ENCODE peak calls at places on chromosomes 12 and 14, in four cellular contexts. E, T, P and K are unnamed samples. For H3K4me1, the result is how much of the 10 kb centered on the place peaks cover.

GRCh38 chr12:119115296-119115905 is 63.3 kb upstream of the HSPB8 start:
- DNase-seq in T (no peak), P (peak), E (peak), K (peak)

GRCh38 chr14:47674148-47674545 is 1.3 kb downstream of the MDGA2 start:
- DNase-seq in E (peak), P (no peak), T (no peak), K (no peak)

GRCh38 chr12:87930033-87930432 is 99.2 kb downstream of the C12orf50 start:
- DNase-seq in E (no peak), T (no peak), P (no peak), K (no peak)

GRCh38 chr14:103151270-103151933 is 28.1 kb downstream of the TNFAIP2 start:
- DNase-seq in E (peak), T (no peak), P (no peak), K (no peak)

GRCh38 chr12:51244269-51244668 is 5.6 kb downstream of the DAZAP2 start:
- DNase-seq in T (no peak), P (no peak), E (no peak), K (no peak)

GRCh38 chr14:31692376-31692781 is 131.2 kb downstream of the NUBPL start:
- DNase-seq in T (no peak), P (no peak), E (peak), K (no peak)

GRCh38 chr12:80178846-80179245 is 79.5 kb downstream of the OTOGL start:
- DNase-seq in E (no peak), T (peak), P (no peak), K (no peak)

GRCh38 chr14:104393199-104393897 is 186.2 kb upstream of the C14orf180 start:
- DNase-seq in E (peak), T (no peak), P (no peak), K (no peak)

GRCh38 chr14:99579077-99579836 is 24.8 kb downstream of the CCDC85C start:
- DNase-seq in P (no peak), E (no peak), T (no peak), K (no peak)
- H3K4me1 ChIP-seq in P (half or more), E (half or more), T (under half), K (under half)

DNA sequence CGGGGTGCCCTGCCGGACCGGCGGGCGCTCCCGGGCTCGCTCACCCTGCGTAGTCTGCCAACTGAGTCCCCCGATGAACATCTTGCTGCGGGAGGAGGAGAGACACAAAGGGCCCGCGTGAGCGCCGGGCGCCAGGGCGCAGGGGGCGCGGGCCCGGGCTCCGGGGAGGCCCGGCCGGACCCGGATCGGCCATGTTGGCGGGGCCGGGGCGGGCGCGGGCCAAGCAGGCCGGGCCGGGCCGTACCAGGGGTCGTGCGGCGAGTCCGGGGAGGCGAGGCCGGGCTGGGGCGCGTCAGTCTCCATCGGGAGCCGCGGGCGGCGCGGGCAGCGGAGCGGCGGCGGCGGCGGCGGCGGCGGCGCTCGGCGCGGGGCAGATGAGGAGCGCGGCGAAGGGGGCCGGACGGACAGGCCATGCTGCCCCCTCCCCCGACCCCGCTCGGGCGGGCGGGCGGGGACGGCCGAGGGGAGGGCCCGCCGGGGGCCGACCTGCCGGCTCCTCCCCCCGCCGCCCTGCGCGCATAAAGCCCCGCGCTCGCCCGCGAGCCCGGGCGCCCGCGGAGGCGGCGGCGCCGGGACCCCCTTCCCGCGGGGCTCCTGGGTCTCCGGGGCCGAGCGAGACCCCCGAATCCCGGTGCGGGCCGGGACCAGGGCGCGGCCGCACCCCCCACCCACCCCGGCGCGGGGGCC is at the start of gene MSI1:
- DNase-seq in E (peak), P (no peak), T (no peak), K (peak)
- TF ChIP-seq ZBTB33 in E (no peak), P (no peak), T (no peak), K (no peak)

GRCh38 chr14:52547027-52547426 is 5.3 kb downstream of the TXNDC16 start:
- DNase-seq in P (no peak), T (no peak), E (no peak), K (no peak)
- H3K4me1 ChIP-seq in P (under half), T (under half), E (under half), K (under half)

DNA sequence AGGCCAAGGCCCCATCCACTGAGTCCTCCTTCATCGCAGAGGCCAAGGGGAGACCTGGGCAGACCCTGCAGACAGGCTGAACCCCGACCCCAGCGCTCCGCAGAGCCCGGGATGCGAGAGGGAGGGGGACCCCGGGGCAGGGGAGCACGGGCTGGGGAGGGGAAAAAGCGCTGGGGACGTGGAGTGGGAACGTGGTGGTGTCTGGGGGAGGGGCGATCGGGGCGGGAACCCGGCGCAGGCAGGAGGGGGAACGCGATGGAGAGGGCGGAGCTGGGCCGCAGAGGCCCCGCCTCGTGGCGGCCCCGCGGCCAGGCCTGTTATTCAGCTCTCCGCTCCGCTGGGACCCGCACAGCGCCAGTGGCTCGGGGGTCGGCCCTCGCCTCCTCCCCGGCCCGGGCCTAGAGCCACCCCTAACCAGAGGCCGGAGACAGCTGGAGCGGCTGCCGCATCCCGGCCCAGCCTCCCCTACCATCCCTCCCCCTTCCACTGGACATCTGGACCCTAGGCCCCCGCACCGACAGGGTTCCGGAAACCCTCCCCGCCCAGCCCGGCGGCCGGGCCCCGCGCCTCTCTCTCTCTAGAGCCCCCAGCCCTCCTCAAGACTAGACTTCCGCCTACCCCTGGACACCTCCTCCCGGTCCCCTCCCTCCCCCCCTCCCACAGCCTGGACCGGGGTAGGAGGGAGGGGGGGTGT is at the start of gene ARHGEF25:
- DNase-seq in P (no peak), T (no peak), E (peak), K (peak)
- TF ChIP-seq ZBTB33 in P (no peak), T (no peak), E (no peak), K (no peak)

DNA sequence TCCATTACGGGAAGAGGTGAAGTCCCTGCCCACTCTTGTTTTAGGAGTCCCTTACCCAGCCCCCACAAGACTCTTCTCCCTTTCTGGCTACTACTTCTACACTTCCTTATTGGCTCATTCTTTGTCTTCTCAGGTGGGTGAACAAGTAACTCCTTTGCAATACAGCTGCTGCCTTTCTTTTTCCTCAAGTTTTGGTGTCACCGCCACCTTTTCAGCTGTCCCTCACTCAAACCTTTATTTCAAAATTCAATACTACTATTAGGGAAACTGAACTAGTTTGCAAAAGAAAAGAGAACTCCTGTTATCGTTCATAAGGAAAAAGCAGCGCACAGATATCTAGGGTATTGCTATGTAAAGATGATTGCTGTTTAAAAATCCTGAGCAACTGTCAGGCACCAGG is 6.1 kb downstream of the RSRC2 start:
- DNase-seq in P (no peak), E (no peak), T (no peak), K (no peak)
- H3K4me1 ChIP-seq in P (under half), E (under half), T (under half), K (under half)

GRCh38 chr14:20384886-20385285 is 28.4 kb downstream of the TEP1 start:
- DNase-seq in T (no peak), P (no peak), E (no peak), K (no peak)
- TF ChIP-seq ZBTB33 in T (no peak), P (no peak), E (no peak), K (no peak)

GRCh38 chr14:68962681-68963080 is 16.4 kb downstream of the ACTN1 start:
- DNase-seq in T (no peak), P (no peak), E (no peak), K (no peak)
- H3K4me1 ChIP-seq in T (under half), P (under half), E (half or more), K (under half)

GRCh38 chr12:46483572-46484395 is 111.2 kb upstream of the SLC38A2 start:
- DNase-seq in P (no peak), E (no peak), T (no peak), K (peak)
- TF ChIP-seq ZBTB33 in P (no peak), E (no peak), T (no peak), K (no peak)

GRCh38 chr14:75458305-75458704 is 30.5 kb downstream of the JDP2 start:
- DNase-seq in P (no peak), E (no peak), T (no peak), K (no peak)
- H3K4me1 ChIP-seq in P (under half), E (under half), T (under half), K (under half)